ENCODE peak calls at places on chromosomes 6 and 20, in nine cellular contexts. J, X, A, E, W, U, I, V and R are unnamed samples.

GRCh38 chr6:7311920-7312615 is 931 bp downstream of the SSR1 start:
- DNase-seq in J (peak; percentile 35), X (peak; percentile 36), A (no peak), E (peak; percentile 65), W (peak; percentile 57), U (peak; percentile 8), I (peak; percentile 35), V (peak; percentile 51), R (no peak)

GRCh38 chr6:151240861-151241642 is 1.3 kb downstream of the AKAP12 start:
- DNase-seq in J (peak; percentile 73), X (peak; percentile 72), A (no peak), E (peak; percentile 66), W (peak; percentile 88), U (peak; percentile 75), I (peak; percentile 83), V (no peak), R (peak; percentile 25)

GRCh38 chr6:149508485-149508884 is 23.7 kb upstream of the ZC3H12D start:
- DNase-seq in J (no peak), X (no peak), A (no peak), E (no peak), W (peak; percentile 40), U (no peak), I (no peak), V (no peak), R (no peak)

GRCh38 chr20:31705598-31706597 is 16.8 kb downstream of the BCL2L1 start:
- DNase-seq in J (no peak), X (no peak), A (no peak), E (no peak), W (no peak), U (no peak), I (no peak), V (peak; percentile 40), R (no peak)

GRCh38 chr20:63704749-63705117 is 3.0 kb downstream of the ARFRP1 start:
- DNase-seq in J (no peak), X (no peak), A (no peak), E (no peak), W (no peak), U (no peak), I (no peak), V (no peak), R (no peak)

GRCh38 chr6:37262446-37263026 is 4.6 kb upstream of the TMEM217 start:
- DNase-seq in J (no peak), X (no peak), A (no peak), E (no peak), W (no peak), U (no peak), I (no peak), V (no peak), R (no peak)

GRCh38 chr6:143822584-143823024 is 20.5 kb upstream of the LTV1 start:
- DNase-seq in J (peak; percentile 35), X (peak; percentile 37), A (no peak), E (peak; percentile 93), W (peak; percentile 85), U (no peak), I (peak; percentile 37), V (no peak), R (no peak)

GRCh38 chr20:32823078-32823477 is 3.3 kb downstream of the MAPRE1 start:
- DNase-seq in J (peak; percentile 82), X (peak; percentile 94), A (no peak), E (no peak), W (peak; percentile 83), U (peak; percentile 16), I (peak; percentile 76), V (peak; percentile 44), R (no peak)

GRCh38 chr20:10883166-10883565 is 209.4 kb upstream of the JAG1 start:
- DNase-seq in J (no peak), X (no peak), A (no peak), E (no peak), W (no peak), U (no peak), I (no peak), V (no peak), R (no peak)

GRCh38 chr6:157187182-157188093 is 135.9 kb downstream of the TMEM242 start:
- DNase-seq in J (no peak), X (no peak), A (no peak), E (peak; percentile 63), W (peak; percentile 32), U (no peak), I (no peak), V (peak; percentile 41), R (no peak)

GRCh38 chr6:145099713-145100112 is 635.6 kb downstream of the EPM2A start:
- DNase-seq in J (no peak), X (no peak), A (no peak), E (no peak), W (no peak), U (no peak), I (no peak), V (no peak), R (no peak)

GRCh38 chr20:42007251-42007650 is 389.1 kb upstream of the CHD6 start:
- DNase-seq in J (no peak), X (no peak), A (no peak), E (no peak), W (no peak), U (no peak), I (no peak), V (no peak), R (no peak)

GRCh38 chr6:53090576-53090975 is 25.4 kb downstream of the FBXO9 start:
- DNase-seq in J (peak; percentile 51), X (peak; percentile 81), A (no peak), E (no peak), W (peak; percentile 33), U (no peak), I (no peak), V (no peak), R (no peak)

GRCh38 chr6:128471907-128472306 is 48.5 kb downstream of the PTPRK start:
- DNase-seq in J (no peak), X (no peak), A (no peak), E (no peak), W (no peak), U (no peak), I (no peak), V (no peak), R (no peak)

GRCh38 chr6:81950877-81951276 is 198.4 kb upstream of the TENT5A start:
- DNase-seq in J (peak; percentile 85), X (peak; percentile 66), A (no peak), E (peak; percentile 63), W (peak; percentile 86), U (no peak), I (no peak), V (no peak), R (no peak)

GRCh38 chr6:4635666-4636065 is 140.5 kb upstream of the CDYL start:
- DNase-seq in J (peak; percentile 48), X (peak; percentile 58), A (no peak), E (no peak), W (no peak), U (no peak), I (no peak), V (no peak), R (no peak)

GRCh38 chr6:161094904-161095440 is 103.4 kb downstream of the MAP3K4 start:
- DNase-seq in J (no peak), X (peak; percentile 43), A (no peak), E (no peak), W (no peak), U (peak; percentile 20), I (no peak), V (no peak), R (no peak)

GRCh38 chr6:161091972-161092701 is 100.6 kb downstream of the MAP3K4 start:
- DNase-seq in J (peak; percentile 18), X (peak; percentile 79), A (no peak), E (no peak), W (peak; percentile 82), U (no peak), I (no peak), V (no peak), R (no peak)

GRCh38 chr6:161095916-161096315 is 104.3 kb downstream of the MAP3K4 start:
- DNase-seq in J (no peak), X (peak; percentile 40), A (no peak), E (no peak), W (no peak), U (no peak), I (peak; percentile 53), V (no peak), R (no peak)

GRCh38 chr6:161088676-161089328 is 97.2 kb downstream of the MAP3K4 start:
- DNase-seq in J (peak; percentile 33), X (peak; percentile 31), A (no peak), E (peak; percentile 13), W (peak; percentile 46), U (peak; percentile 8), I (peak; percentile 8), V (no peak), R (no peak)

DNA sequence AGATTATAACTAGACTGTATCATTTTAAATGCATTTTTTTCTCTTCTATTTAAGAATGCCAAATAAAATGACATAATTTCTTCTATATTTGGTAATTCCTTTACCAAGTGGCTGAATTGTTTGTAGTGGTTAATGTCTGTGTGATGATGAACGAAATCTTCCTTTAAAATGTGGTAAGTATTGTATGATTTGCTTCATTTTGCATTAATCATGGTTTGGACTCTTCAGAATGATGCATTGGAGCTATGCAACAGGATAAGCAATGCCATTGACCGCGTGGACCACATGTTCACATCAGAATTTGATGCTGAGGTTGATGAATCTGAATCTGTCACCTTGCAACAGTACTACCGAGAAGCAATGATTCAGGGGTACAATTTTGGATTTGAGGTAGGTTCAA is 99.6 kb downstream of the MAP3K4 start:
- DNase-seq in J (no peak), X (peak; percentile 71), A (no peak), E (no peak), W (peak; percentile 92), U (no peak), I (no peak), V (no peak), R (no peak)
- H3K9ac ChIP-seq in J (no peak overlapping the region), X (no peak overlapping the region), A (no peak overlapping the region), E (no peak overlapping the region), W (no peak overlapping the region), U (no peak overlapping the region), I (no peak overlapping the region), V (no peak overlapping the region), R (no peak overlapping the region)

GRCh38 chr20:521860-522259 is 21.7 kb downstream of the CSNK2A1 start:
- DNase-seq in J (no peak), X (no peak), A (no peak), E (no peak), W (no peak), U (no peak), I (no peak), V (no peak), R (no peak)
- H3K9me3 ChIP-seq in J (peaks cover 2% of the 10 kb centered on the region), X (peaks cover 4% of the 10 kb centered on the region), A (no peaks in the 10 kb centered on the region), E (no peaks in the 10 kb centered on the region), W (no peaks in the 10 kb centered on the region), U (no peaks in the 10 kb centered on the region), I (peaks cover 15% of the 10 kb centered on the region), V (peaks cover under 1% of the 10 kb centered on the region), R (no peaks in the 10 kb centered on the region)

DNA sequence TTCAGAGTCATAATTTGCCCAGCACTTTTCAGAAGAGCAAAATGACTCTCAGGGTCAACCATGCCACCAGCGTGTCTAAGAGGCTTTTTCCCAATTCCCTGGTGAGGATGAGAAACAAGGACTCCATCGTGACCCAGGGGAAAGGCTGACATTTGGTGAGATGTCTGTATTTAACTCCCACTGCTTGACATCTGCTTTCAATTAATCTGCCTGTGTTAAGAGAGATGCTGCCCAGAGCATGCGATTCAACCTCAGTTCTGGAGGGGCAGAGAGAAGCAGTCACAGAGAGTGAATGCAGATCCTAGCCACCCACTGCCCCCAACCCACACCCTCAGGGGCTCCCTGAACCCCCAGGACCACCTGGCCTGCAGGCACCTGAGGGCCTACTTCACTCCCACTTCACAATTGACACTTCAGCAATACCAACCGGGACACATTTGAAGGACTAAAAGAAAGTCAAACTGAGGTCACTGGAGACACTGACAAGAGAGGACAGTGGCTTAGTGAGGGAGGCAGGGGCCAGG is 131.4 kb upstream of the TOP1 start:
- DNase-seq in J (peak; percentile 47), X (peak; percentile 66), A (no peak), E (no peak), W (no peak), U (no peak), I (peak; percentile 85), V (no peak), R (no peak)
- H3K9ac ChIP-seq in J (no peak overlapping the region), X (no peak overlapping the region), A (no peak overlapping the region), E (no peak overlapping the region), W (no peak overlapping the region), U (no peak overlapping the region), I (no peak overlapping the region), V (no peak overlapping the region), R (no peak overlapping the region)

GRCh38 chr20:24897974-24898373 is 51.1 kb upstream of the CST7 start:
- DNase-seq in J (no peak), X (no peak), A (no peak), E (no peak), W (no peak), U (no peak), I (no peak), V (no peak), R (no peak)
- H3K9me3 ChIP-seq in J (no peaks in the 10 kb centered on the region), X (no peaks in the 10 kb centered on the region), A (peaks cover 28% of the 10 kb centered on the region), E (no peaks in the 10 kb centered on the region), W (no peaks in the 10 kb centered on the region), U (no peaks in the 10 kb centered on the region), I (peaks cover 24% of the 10 kb centered on the region), V (peaks cover 18% of the 10 kb centered on the region), R (peaks cover 18% of the 10 kb centered on the region)